ENCODE peak calls at places on chromosomes 11 and 22, in five cellular contexts. V is NCI-H526 treated with DMSO at 0.1 percent for 48 hours; D is CD8-positive, alpha-beta T cell; A is omental fat pad; Z is PC-3. F is an unnamed sample.

GRCh38 chr22:36741204-36741793 is 34.6 kb downstream of the IFT27 start:
- DNase-seq in V (peak; percentile 17), D (no peak), A (no peak), Z (no peak), F (no peak)

GRCh38 chr11:96284917-96285316 is 58.1 kb downstream of the MAML2 start:
- DNase-seq in V (no peak), D (no peak), A (no peak), Z (peak; percentile 64), F (no peak)

GRCh38 chr11:75562836-75563484 is 907 bp downstream of the SERPINH1 start:
- DNase-seq in V (no peak), D (no peak), A (no peak), Z (peak; percentile 49), F (no peak)

GRCh38 chr11:64622681-64623080 is 31.7 kb downstream of the SLC22A12 start:
- DNase-seq in V (no peak), D (no peak), A (no peak), Z (no peak), F (no peak)

GRCh38 chr11:103673773-103674172 is 362.7 kb upstream of the DDI1 start:
- DNase-seq in V (no peak), D (no peak), A (no peak), Z (peak; percentile 19), F (no peak)

GRCh38 chr11:72562431-72562830 is 111.8 kb downstream of the PDE2A start:
- DNase-seq in V (no peak), D (no peak), A (no peak), Z (no peak), F (no peak)

GRCh38 chr11:35723493-35724284 is 61.1 kb downstream of the TRIM44 start:
- DNase-seq in V (no peak), D (no peak), A (no peak), Z (peak; percentile 52), F (no peak)

GRCh38 chr11:101127348-101127698 is 2.3 kb downstream of the PGR start:
- DNase-seq in V (no peak), D (no peak), A (no peak), Z (no peak), F (no peak)

GRCh38 chr11:67484847-67485311 is 2.1 kb downstream of the AIP start:
- DNase-seq in V (no peak), D (no peak), A (no peak), Z (no peak), F (no peak)

GRCh38 chr11:8788616-8789015 is 106.0 kb downstream of the RPL27A start:
- DNase-seq in V (no peak), D (no peak), A (no peak), Z (no peak), F (no peak)